ENCODE peak calls at places on chromosomes 13 and 19, in nine cellular contexts. B is heart right ventricle; G is breast epithelium; I is H9; A is PC-9; R is A549; N is naive thymus-derived CD4-positive, alpha-beta T cell; J is psoas muscle; T is lung. S is an unnamed sample.
A peak's percentile ranks its signal among the peaks of the same experiment; 100 is the strongest.

GRCh38 chr19:7397687-7398086 is 49.0 kb downstream of the ARHGEF18 start:
- DNase-seq in I (no peak), T (no peak), N (peak; percentile 27), R (no peak), B (no peak), A (peak; percentile 50), G (no peak), J (no peak), S (no peak)

GRCh38 chr19:11296264-11296663 is 304 bp downstream of the TSPAN16 start:
- DNase-seq in A (no peak), N (no peak), B (no peak), J (peak; percentile 62), T (no peak), I (no peak), G (peak; percentile 21), R (no peak), S (no peak)

GRCh38 chr13:61670384-61671161 is 254.9 kb upstream of the PCDH20 start:
- DNase-seq in R (no peak), B (no peak), I (no peak), G (no peak), T (no peak), A (no peak), J (peak; percentile 21), N (no peak), S (no peak)

GRCh38 chr13:42847891-42848663 is 66.7 kb downstream of the FAM216B start:
- DNase-seq in T (no peak), I (no peak), R (no peak), B (no peak), G (no peak), A (no peak), J (no peak), N (no peak), S (no peak)

GRCh38 chr19:44643605-44644390 is at the start of gene PVR:
- DNase-seq in N (peak; percentile 11), R (peak; percentile 91), J (peak; percentile 87), I (peak; percentile 75), B (peak; percentile 81), T (peak; percentile 74), G (peak; percentile 34), A (peak; percentile 78), S (no peak)

GRCh38 chr13:23325191-23325590 is 108.3 kb downstream of the SACS start:
- DNase-seq in A (no peak), G (no peak), J (no peak), N (no peak), B (no peak), I (no peak), T (no peak), R (no peak), S (no peak)

GRCh38 chr19:768424-768823 is 17.5 kb downstream of the MISP start:
- DNase-seq in B (no peak), N (no peak), G (no peak), I (no peak), J (no peak), A (peak; percentile 51), R (peak; percentile 70), T (no peak), S (no peak)

GRCh38 chr13:78593652-78594494 is 9.5 kb downstream of the POU4F1 start:
- DNase-seq in G (no peak), I (peak; percentile 73), A (no peak), B (no peak), T (no peak), R (no peak), N (no peak), J (no peak), S (no peak)

GRCh38 chr13:49443327-49443688 is 556 bp downstream of the CAB39L start:
- DNase-seq in G (no peak), N (no peak), T (peak; percentile 29), A (no peak), I (no peak), B (no peak), R (peak; percentile 14), J (no peak), S (no peak)

GRCh38 chr19:23906835-23907234 is 7.9 kb upstream of the ZNF726 start:
- DNase-seq in A (no peak), J (no peak), G (no peak), R (no peak), T (no peak), B (no peak), N (no peak), I (no peak), S (no peak)
- H3K9me3 ChIP-seq in A (peaks cover 25% of the 10 kb centered on the region), J (no peaks in the 10 kb centered on the region), G (peaks cover 29% of the 10 kb centered on the region), R (peaks cover 50% of the 10 kb centered on the region), T (peaks cover 16% of the 10 kb centered on the region), B (peaks cover 8% of the 10 kb centered on the region), N (no peaks in the 10 kb centered on the region), I (peaks cover 79% of the 10 kb centered on the region), S (no peaks in the 10 kb centered on the region)

DNA sequence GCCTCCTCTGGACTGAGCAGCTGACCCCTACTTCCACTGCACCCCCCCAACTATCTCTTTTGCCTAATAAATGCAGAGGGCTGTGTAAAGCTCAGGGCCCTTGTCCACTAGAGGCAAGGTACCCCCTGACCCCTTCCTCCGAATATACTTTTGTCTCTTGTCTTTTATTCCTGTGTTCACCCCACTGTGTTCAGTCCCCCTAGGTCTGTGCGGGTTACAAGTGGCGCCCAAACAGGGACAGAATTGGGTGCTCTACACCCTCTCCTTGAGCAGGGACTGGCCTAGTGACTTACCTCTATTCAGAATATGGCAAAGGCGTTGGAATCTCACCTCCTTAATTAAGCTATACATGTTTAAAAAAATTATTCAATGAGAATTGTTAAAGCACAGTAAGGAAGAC is 15.0 kb downstream of the ZNF350 start:
- DNase-seq in T (no peak), G (no peak), A (peak; percentile 7), R (peak; percentile 66), B (no peak), N (peak; percentile 38), J (no peak), I (no peak), S (no peak)
- H3K9me3 ChIP-seq in T (peaks cover 56% of the 10 kb centered on the region), G (peaks cover 98% of the 10 kb centered on the region), A (peaks cover 61% of the 10 kb centered on the region), R (peaks cover 96% of the 10 kb centered on the region), B (peaks cover 52% of the 10 kb centered on the region), N (peaks cover 52% of the 10 kb centered on the region), J (peaks cover 96% of the 10 kb centered on the region), I (peaks cover 66% of the 10 kb centered on the region), S (peaks cover 80% of the 10 kb centered on the region)

DNA sequence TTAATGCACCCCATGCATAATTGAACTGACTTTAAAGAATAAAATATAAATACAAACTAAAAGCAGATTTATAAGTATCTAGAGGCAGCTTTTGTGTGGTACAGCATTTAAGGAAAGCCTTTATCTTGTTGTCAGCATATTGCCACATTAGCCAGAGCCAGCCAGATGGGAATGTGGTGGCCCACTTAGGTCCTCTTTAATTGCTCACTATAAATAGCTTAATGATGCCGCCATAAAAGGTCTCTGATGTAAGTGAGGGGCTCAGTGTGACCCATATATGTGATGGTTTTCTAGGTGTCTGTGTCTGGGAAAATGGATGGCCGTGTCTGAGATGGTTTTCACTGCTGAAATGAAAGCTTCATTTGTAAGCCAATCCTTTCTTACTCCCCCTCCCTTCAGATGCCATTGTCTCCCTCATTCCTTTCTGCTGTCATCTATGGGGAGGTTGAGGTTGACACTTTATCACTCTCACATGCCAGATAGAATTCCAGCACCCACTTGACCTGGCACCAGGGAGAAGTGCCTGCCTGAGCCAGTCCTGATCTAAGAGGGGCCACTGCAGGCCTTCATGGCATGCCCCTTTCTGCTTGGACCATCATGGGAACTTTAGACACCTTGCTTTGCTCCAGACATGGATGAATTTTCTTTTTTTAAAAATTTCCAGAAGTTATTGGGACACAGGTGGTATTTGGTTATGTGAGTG is 135.3 kb downstream of the MTUS2 start:
- DNase-seq in N (no peak), R (no peak), J (no peak), A (no peak), I (no peak), B (peak; percentile 28), T (no peak), G (no peak), S (no peak)
- H3K9me3 ChIP-seq in N (no peaks in the 10 kb centered on the region), R (no peaks in the 10 kb centered on the region), J (no peaks in the 10 kb centered on the region), A (no peaks in the 10 kb centered on the region), I (no peaks in the 10 kb centered on the region), B (no peaks in the 10 kb centered on the region), T (no peaks in the 10 kb centered on the region), G (no peaks in the 10 kb centered on the region), S (no peaks in the 10 kb centered on the region)

GRCh38 chr19:36707134-36707533 is 19.7 kb downstream of the ZNF567 start:
- DNase-seq in N (no peak), R (no peak), B (no peak), I (no peak), T (no peak), J (no peak), A (no peak), G (no peak), S (no peak)
- H3K9me3 ChIP-seq in N (peaks cover 36% of the 10 kb centered on the region), R (peaks cover 86% of the 10 kb centered on the region), B (peaks cover 76% of the 10 kb centered on the region), I (peaks cover 38% of the 10 kb centered on the region), T (peaks cover 36% of the 10 kb centered on the region), J (peaks cover 85% of the 10 kb centered on the region), A (peaks cover 68% of the 10 kb centered on the region), G (peaks cover 91% of the 10 kb centered on the region), S (peaks cover 30% of the 10 kb centered on the region)

DNA sequence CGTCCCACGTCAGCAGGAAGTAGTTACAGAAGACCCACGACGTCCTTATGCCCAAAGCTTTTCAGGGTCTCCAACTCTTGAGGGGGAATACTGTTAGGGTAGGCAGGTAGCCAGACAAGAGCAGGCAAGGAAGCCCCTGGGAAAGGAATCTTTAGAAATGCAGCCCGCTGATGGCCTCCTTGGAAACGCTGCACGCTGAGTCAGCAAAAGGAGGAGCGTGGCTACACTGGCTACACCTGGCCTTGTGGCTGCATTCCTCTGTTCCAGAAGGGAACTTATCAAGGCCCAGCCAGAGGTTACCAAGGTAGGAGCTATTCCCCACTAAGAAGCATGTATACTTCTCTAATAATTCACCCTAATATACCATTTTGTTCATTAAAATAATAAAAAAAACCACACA is 2.0 kb downstream of the ERVV-1 start:
- DNase-seq in R (no peak), N (no peak), B (no peak), J (no peak), T (no peak), I (no peak), A (no peak), G (no peak), S (no peak)
- H3K9me3 ChIP-seq in R (peaks cover 79% of the 10 kb centered on the region), N (peaks cover 3% of the 10 kb centered on the region), B (peaks cover 4% of the 10 kb centered on the region), J (peaks cover 14% of the 10 kb centered on the region), T (peaks cover 12% of the 10 kb centered on the region), I (no peaks in the 10 kb centered on the region), A (peaks cover 2% of the 10 kb centered on the region), G (peaks cover 5% of the 10 kb centered on the region), S (peaks cover 5% of the 10 kb centered on the region)

DNA sequence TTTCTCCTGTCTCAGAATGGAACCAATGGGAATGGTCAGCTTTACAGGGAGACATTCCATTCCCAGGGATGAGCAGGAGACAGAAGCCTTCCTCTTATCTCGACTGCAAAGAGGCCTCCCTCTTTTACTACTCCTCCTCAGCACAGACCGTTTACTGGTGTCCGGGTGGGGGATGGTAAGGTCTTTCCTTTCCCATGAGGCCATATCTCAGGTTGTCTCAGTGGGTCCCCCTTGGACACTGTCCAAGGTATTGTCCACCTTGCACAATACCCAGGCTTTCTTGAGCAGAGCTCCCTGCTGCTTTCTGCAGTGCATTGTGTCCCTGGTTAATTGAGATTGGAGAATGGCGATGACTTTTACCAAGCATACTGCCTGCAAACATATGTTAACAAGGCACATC is 7.5 kb upstream of the ZNF808 start:
- DNase-seq in G (no peak), A (no peak), B (no peak), N (no peak), I (peak; percentile 36), R (no peak), J (no peak), T (no peak), S (no peak)
- H3K9me3 ChIP-seq in G (peaks cover 3% of the 10 kb centered on the region), A (peaks cover 17% of the 10 kb centered on the region), B (no peaks in the 10 kb centered on the region), N (peaks cover 6% of the 10 kb centered on the region), I (no peaks in the 10 kb centered on the region), R (peaks cover 63% of the 10 kb centered on the region), J (peaks cover 7% of the 10 kb centered on the region), T (peaks cover 42% of the 10 kb centered on the region), S (no peaks in the 10 kb centered on the region)

DNA sequence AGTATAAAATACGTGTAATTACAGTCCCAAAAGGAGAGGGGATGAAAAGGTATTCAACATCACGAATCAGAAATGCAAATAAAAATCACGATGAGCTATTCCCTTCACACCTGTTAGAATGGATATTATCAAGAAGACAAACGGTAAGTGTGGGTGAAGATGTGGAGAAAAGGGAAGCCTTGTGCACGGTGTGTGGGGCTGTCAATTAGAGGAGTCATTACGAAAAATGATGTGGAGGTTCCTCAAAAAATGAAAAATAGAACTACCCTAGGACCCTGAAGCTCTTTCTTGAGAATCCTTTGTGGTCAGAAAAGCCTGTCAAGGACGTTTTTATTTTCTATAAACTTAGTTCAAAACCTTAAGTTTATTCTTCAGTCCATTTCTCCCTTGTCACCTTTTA is 19.4 kb downstream of the NLRP11 start:
- DNase-seq in B (no peak), I (no peak), G (no peak), A (no peak), R (no peak), T (no peak), J (no peak), N (no peak), S (no peak)
- H3K9me3 ChIP-seq in B (no peaks in the 10 kb centered on the region), I (peaks cover 98% of the 10 kb centered on the region), G (no peaks in the 10 kb centered on the region), A (peaks cover 10% of the 10 kb centered on the region), R (peaks cover 16% of the 10 kb centered on the region), T (peaks cover 9% of the 10 kb centered on the region), J (peaks cover 2% of the 10 kb centered on the region), N (no peaks in the 10 kb centered on the region), S (no peaks in the 10 kb centered on the region)

S was measured in T-helper 17 cell.